ENCODE peak calls at places on chromosomes 5 and 9, in four cellular contexts. One of them, this sample, is unnamed.

GRCh38 chr5:177382423-177383029 is 1.7 kb upstream of the SLC34A1 start:
- DNase-seq in GM06990: no peak
- DNase-seq in mucosa of descending colon: no peak
- DNase-seq in nephron progenitor cell: no peak
- DNase-seq in this sample: no peak

GRCh38 chr5:17089690-17090089 is 127.7 kb upstream of the BASP1 start:
- DNase-seq in nephron progenitor cell: no peak
- DNase-seq in mucosa of descending colon: no peak
- DNase-seq in GM06990: no peak
- DNase-seq in this sample: no peak

GRCh38 chr5:172895549-172895948 is 61.5 kb downstream of the ERGIC1 start:
- DNase-seq in nephron progenitor cell: no peak
- DNase-seq in mucosa of descending colon: no peak
- DNase-seq in GM06990: no peak
- DNase-seq in this sample: no peak

GRCh38 chr5:82045526-82046267 is 73.9 kb downstream of the ATG10 start:
- DNase-seq in mucosa of descending colon: no peak
- DNase-seq in GM06990: no peak
- DNase-seq in nephron progenitor cell: no peak
- DNase-seq in this sample: no peak

GRCh38 chr9:125992557-125992956 is 245.4 kb downstream of the PBX3 start:
- DNase-seq in nephron progenitor cell: no peak
- DNase-seq in GM06990: no peak
- DNase-seq in mucosa of descending colon: peak
- DNase-seq in this sample: no peak

GRCh38 chr5:6791031-6791577 is 77.9 kb downstream of the TENT4A start:
- DNase-seq in mucosa of descending colon: no peak
- DNase-seq in nephron progenitor cell: peak
- DNase-seq in GM06990: no peak
- DNase-seq in this sample: no peak

GRCh38 chr9:136881691-136882108 is 4.6 kb upstream of the TRAF2 start:
- DNase-seq in mucosa of descending colon: peak
- DNase-seq in nephron progenitor cell: no peak
- DNase-seq in GM06990: peak
- DNase-seq in this sample: no peak

GRCh38 chr5:5025774-5026406 is 114.2 kb upstream of the ADAMTS16 start:
- DNase-seq in mucosa of descending colon: no peak
- DNase-seq in nephron progenitor cell: no peak
- DNase-seq in GM06990: no peak
- DNase-seq in this sample: no peak

GRCh38 chr9:26811106-26811505 is 81.5 kb downstream of the CAAP1 start:
- DNase-seq in GM06990: no peak
- DNase-seq in mucosa of descending colon: no peak
- DNase-seq in nephron progenitor cell: no peak
- DNase-seq in this sample: no peak

GRCh38 chr9:82961504-82962125 is 101.3 kb downstream of the RASEF start:
- DNase-seq in mucosa of descending colon: peak
- DNase-seq in GM06990: no peak
- DNase-seq in nephron progenitor cell: peak
- DNase-seq in this sample: peak

GRCh38 chr5:168681556-168682183 is 102.5 kb upstream of the PANK3 start:
- DNase-seq in mucosa of descending colon: no peak
- DNase-seq in nephron progenitor cell: no peak
- DNase-seq in GM06990: no peak
- DNase-seq in this sample: peak

GRCh38 chr5:32304622-32305021 is 8.1 kb downstream of the MTMR12 start:
- DNase-seq in mucosa of descending colon: no peak
- DNase-seq in nephron progenitor cell: no peak
- DNase-seq in GM06990: no peak
- DNase-seq in this sample: no peak

GRCh38 chr5:143142596-143143435 is 260.7 kb downstream of the NR3C1 start:
- DNase-seq in mucosa of descending colon: no peak
- DNase-seq in GM06990: no peak
- DNase-seq in nephron progenitor cell: no peak
- DNase-seq in this sample: peak

GRCh38 chr9:96668868-96669534 is 13.9 kb upstream of the PRXL2C start:
- DNase-seq in nephron progenitor cell: no peak
- DNase-seq in mucosa of descending colon: no peak
- DNase-seq in GM06990: no peak
- DNase-seq in this sample: no peak

GRCh38 chr9:4640027-4640426 is 22.1 kb upstream of the PLPP6 start:
- DNase-seq in mucosa of descending colon: no peak
- DNase-seq in nephron progenitor cell: peak
- DNase-seq in GM06990: no peak
- DNase-seq in this sample: no peak

GRCh38 chr5:24094081-24094480 is 550.7 kb downstream of the CDH10 start:
- DNase-seq in GM06990: no peak
- DNase-seq in nephron progenitor cell: no peak
- DNase-seq in mucosa of descending colon: no peak
- DNase-seq in this sample: no peak

GRCh38 chr5:31663519-31663918 is 24.6 kb downstream of the PDZD2 start:
- DNase-seq in GM06990: no peak
- DNase-seq in mucosa of descending colon: no peak
- DNase-seq in nephron progenitor cell: no peak
- DNase-seq in this sample: peak

GRCh38 chr5:146866263-146866662 is 12.3 kb downstream of the PPP2R2B start:
- DNase-seq in GM06990: no peak
- DNase-seq in nephron progenitor cell: no peak
- DNase-seq in mucosa of descending colon: no peak
- DNase-seq in this sample: no peak

GRCh38 chr9:121884057-121884512 is 209.0 kb downstream of the TTLL11 start:
- DNase-seq in GM06990: no peak
- DNase-seq in mucosa of descending colon: no peak
- DNase-seq in nephron progenitor cell: peak
- DNase-seq in this sample: no peak

GRCh38 chr5:96734871-96735325 is 72.7 kb downstream of the CAST start:
- DNase-seq in GM06990: no peak
- DNase-seq in mucosa of descending colon: no peak
- DNase-seq in nephron progenitor cell: no peak
- DNase-seq in this sample: no peak

GRCh38 chr5:80082731-80083114 is 47.6 kb downstream of the THBS4 start:
- DNase-seq in GM06990: peak
- DNase-seq in mucosa of descending colon: no peak
- DNase-seq in nephron progenitor cell: peak
- DNase-seq in this sample: peak

GRCh38 chr5:113119271-113119924 is 142.8 kb downstream of the DCP2 start:
- DNase-seq in nephron progenitor cell: peak
- DNase-seq in GM06990: no peak
- DNase-seq in mucosa of descending colon: no peak
- DNase-seq in this sample: peak

GRCh38 chr5:77920350-77921046 is 144.4 kb upstream of the TBCA start:
- DNase-seq in nephron progenitor cell: no peak
- DNase-seq in mucosa of descending colon: no peak
- DNase-seq in GM06990: no peak
- DNase-seq in this sample: no peak

GRCh38 chr9:124496075-124496893 is 10.9 kb downstream of the NR5A1 start:
- DNase-seq in nephron progenitor cell: peak
- DNase-seq in GM06990: no peak
- DNase-seq in mucosa of descending colon: peak
- DNase-seq in this sample: no peak

GRCh38 chr9:93156475-93157008 is 22.5 kb upstream of the NINJ1 start:
- DNase-seq in nephron progenitor cell: no peak
- DNase-seq in mucosa of descending colon: no peak
- DNase-seq in GM06990: peak
- DNase-seq in this sample: no peak

GRCh38 chr9:124776952-124777645 is at the start of gene OLFML2A:
- DNase-seq in GM06990: peak
- DNase-seq in mucosa of descending colon: peak
- DNase-seq in nephron progenitor cell: peak
- DNase-seq in this sample: no peak

GRCh38 chr9:6545017-6545691 is 100.4 kb downstream of the GLDC start:
- DNase-seq in nephron progenitor cell: no peak
- DNase-seq in GM06990: no peak
- DNase-seq in mucosa of descending colon: no peak
- DNase-seq in this sample: no peak

GRCh38 chr5:120091376-120091948 is 372.6 kb upstream of the PRR16 start:
- DNase-seq in GM06990: no peak
- DNase-seq in mucosa of descending colon: no peak
- DNase-seq in nephron progenitor cell: no peak
- DNase-seq in this sample: no peak

GRCh38 chr5:125081101-125081500 is 334.7 kb upstream of the ZNF608 start:
- DNase-seq in GM06990: no peak
- DNase-seq in mucosa of descending colon: no peak
- DNase-seq in nephron progenitor cell: no peak
- DNase-seq in this sample: no peak

GRCh38 chr5:137453476-137454080 is 45.5 kb downstream of the SPOCK1 start:
- DNase-seq in GM06990: no peak
- DNase-seq in nephron progenitor cell: peak
- DNase-seq in mucosa of descending colon: no peak
- DNase-seq in this sample: no peak

GRCh38 chr5:54180616-54181015 is 129.8 kb downstream of the ARL15 start:
- DNase-seq in nephron progenitor cell: peak
- DNase-seq in mucosa of descending colon: no peak
- DNase-seq in GM06990: no peak
- DNase-seq in this sample: no peak

GRCh38 chr9:4048441-4048840 is 251.4 kb downstream of the GLIS3 start:
- DNase-seq in GM06990: no peak
- DNase-seq in nephron progenitor cell: no peak
- DNase-seq in mucosa of descending colon: no peak
- DNase-seq in this sample: no peak

GRCh38 chr5:36202521-36202961 is 39.2 kb downstream of the NADK2 start:
- DNase-seq in GM06990: no peak
- DNase-seq in mucosa of descending colon: no peak
- DNase-seq in nephron progenitor cell: no peak
- DNase-seq in this sample: no peak

GRCh38 chr5:52743970-52744369 is 43.7 kb upstream of the ITGA1 start:
- DNase-seq in nephron progenitor cell: no peak
- DNase-seq in mucosa of descending colon: no peak
- DNase-seq in GM06990: peak
- DNase-seq in this sample: no peak

GRCh38 chr9:70902171-70902570 is 219.2 kb downstream of the TRPM3 start:
- DNase-seq in GM06990: no peak
- DNase-seq in mucosa of descending colon: no peak
- DNase-seq in nephron progenitor cell: no peak
- DNase-seq in this sample: no peak

GRCh38 chr5:141356133-141356532 is 1.3 kb downstream of the PCDHGA4 start:
- DNase-seq in nephron progenitor cell: no peak
- DNase-seq in GM06990: no peak
- DNase-seq in mucosa of descending colon: no peak
- DNase-seq in this sample: no peak

GRCh38 chr5:141356950-141357349 is 2.1 kb downstream of the PCDHGA4 start:
- DNase-seq in GM06990: no peak
- DNase-seq in mucosa of descending colon: no peak
- DNase-seq in nephron progenitor cell: no peak
- DNase-seq in this sample: no peak

GRCh38 chr5:141360685-141361084 is 891 bp downstream of the PCDHGB2 start:
- DNase-seq in mucosa of descending colon: no peak
- DNase-seq in nephron progenitor cell: no peak
- DNase-seq in GM06990: no peak
- DNase-seq in this sample: no peak

GRCh38 chr5:141362719-141363118 is 1.2 kb upstream of the PCDHGA5 start:
- DNase-seq in GM06990: no peak
- DNase-seq in nephron progenitor cell: no peak
- DNase-seq in mucosa of descending colon: no peak
- DNase-seq in this sample: no peak

DNA sequence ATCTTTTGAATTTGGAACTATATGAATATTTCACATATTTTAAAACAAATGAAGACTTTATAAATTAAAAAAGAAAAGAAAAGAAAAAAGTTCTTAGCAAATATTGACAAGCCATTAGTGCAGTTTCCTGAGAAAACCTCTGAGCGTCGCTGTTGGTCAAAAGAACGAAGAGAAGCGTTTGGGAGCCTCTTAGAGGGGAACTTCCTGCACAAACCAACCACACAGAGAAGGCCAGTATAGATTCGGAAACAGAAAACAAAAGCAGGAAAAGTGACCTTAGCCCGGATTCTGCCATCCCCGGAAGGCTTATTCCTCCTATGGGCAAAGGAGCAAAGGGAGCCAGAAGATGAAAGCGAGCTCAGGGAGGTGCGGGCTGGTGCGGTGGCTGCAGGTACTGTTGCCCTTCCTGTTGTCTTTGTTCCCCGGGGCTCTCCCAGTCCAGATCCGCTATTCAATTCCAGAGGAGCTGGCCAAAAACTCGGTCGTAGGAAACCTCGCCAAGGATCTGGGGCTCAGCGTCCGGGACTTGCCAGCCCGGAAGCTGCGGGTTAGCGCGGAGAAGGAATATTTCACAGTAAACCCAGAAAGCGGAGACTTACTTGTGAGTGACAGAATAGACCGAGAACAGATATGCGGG is at the start of gene PCDHGB2:
- DNase-seq in nephron progenitor cell: no peak
- DNase-seq in GM06990: peak
- DNase-seq in mucosa of descending colon: no peak
- DNase-seq in this sample: no peak
- TF ChIP-seq CTCF in nephron progenitor cell: peak
- TF ChIP-seq CTCF in GM06990: peak
- TF ChIP-seq CTCF in mucosa of descending colon: no peak
- TF ChIP-seq CTCF in this sample: peak

GRCh38 chr5:40755407-40756365 is at the start of gene TTC33:
- DNase-seq in mucosa of descending colon: peak
- DNase-seq in GM06990: peak
- DNase-seq in nephron progenitor cell: peak
- DNase-seq in this sample: peak
- TF ChIP-seq CTCF in mucosa of descending colon: peak
- TF ChIP-seq CTCF in GM06990: peak
- TF ChIP-seq CTCF in nephron progenitor cell: peak
- TF ChIP-seq CTCF in this sample: peak

DNA sequence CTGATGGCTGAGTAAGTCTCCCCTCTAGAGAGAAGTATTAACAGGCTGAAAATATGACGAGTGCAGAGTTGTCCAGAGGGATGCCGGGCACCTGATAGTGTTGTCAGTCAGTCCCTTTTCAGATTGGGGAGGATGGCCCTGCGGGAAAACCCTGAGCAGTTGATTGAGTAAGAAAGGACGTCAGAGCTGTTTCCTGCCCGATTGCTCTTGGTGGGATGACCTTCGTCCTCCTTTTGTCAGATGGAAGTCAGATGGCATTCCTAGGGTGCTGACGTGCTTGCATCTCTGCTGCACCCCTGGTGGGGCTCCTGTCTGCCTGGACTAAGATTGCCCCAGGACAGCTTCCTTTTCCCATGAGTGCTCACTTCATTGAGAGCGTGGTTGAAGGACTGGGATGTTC is 9.8 kb downstream of the ZNF354B start:
- DNase-seq in GM06990: no peak
- DNase-seq in nephron progenitor cell: no peak
- DNase-seq in mucosa of descending colon: no peak
- DNase-seq in this sample: no peak
- TF ChIP-seq CTCF in GM06990: no peak
- TF ChIP-seq CTCF in nephron progenitor cell: no peak
- TF ChIP-seq CTCF in mucosa of descending colon: no peak
- TF ChIP-seq CTCF in this sample: no peak

GRCh38 chr5:116272281-116272941 is 187.6 kb downstream of the COMMD10 start:
- DNase-seq in GM06990: no peak
- DNase-seq in nephron progenitor cell: no peak
- DNase-seq in mucosa of descending colon: no peak
- DNase-seq in this sample: no peak
- TF ChIP-seq CTCF in GM06990: peak
- TF ChIP-seq CTCF in nephron progenitor cell: no peak
- TF ChIP-seq CTCF in mucosa of descending colon: no peak
- TF ChIP-seq CTCF in this sample: no peak

GRCh38 chr9:129617167-129617566 is 3.7 kb downstream of the C9orf50 start:
- DNase-seq in nephron progenitor cell: no peak
- DNase-seq in GM06990: no peak
- DNase-seq in mucosa of descending colon: no peak
- DNase-seq in this sample: no peak
- TF ChIP-seq CTCF in nephron progenitor cell: peak
- TF ChIP-seq CTCF in GM06990: peak
- TF ChIP-seq CTCF in mucosa of descending colon: no peak
- TF ChIP-seq CTCF in this sample: peak